ENCODE peak calls at places on chromosomes 6 and 20, in six cellular contexts. C is Caki2, P is progenitor cell of endocrine pancreas, O is uterus, Q is WTC11, E is occipital lobe. M is an unnamed sample.

GRCh38 chr6:107444277-107444676 is 15.1 kb downstream of the PDSS2 start:
- DNase-seq in C (no peak), Q (no peak), P (no peak), E (no peak), O (no peak), M (no peak)

GRCh38 chr6:8218861-8219260 is 116.5 kb upstream of the EEF1E1 start:
- DNase-seq in C (no peak), P (no peak), Q (no peak), O (no peak), E (no peak), M (no peak)

GRCh38 chr20:20782747-20783146 is 70.3 kb upstream of the RALGAPA2 start:
- DNase-seq in Q (no peak), E (no peak), O (no peak), P (no peak), C (no peak), M (no peak)

GRCh38 chr6:32432050-32432450 is 7.6 kb upstream of the HLA-DRA start:
- DNase-seq in O (no peak), Q (no peak), P (no peak), C (peak; percentile 22), E (no peak), M (no peak)

GRCh38 chr6:35483062-35483461 is 13.8 kb downstream of the TEAD3 start:
- DNase-seq in C (no peak), E (no peak), P (no peak), Q (no peak), O (no peak), M (no peak)

GRCh38 chr6:30793521-30794194 is 49.3 kb upstream of the IER3 start:
- DNase-seq in O (no peak), P (no peak), C (no peak), Q (no peak), E (no peak), M (no peak)

GRCh38 chr20:19867074-19867473 is 109.0 kb downstream of the RIN2 start:
- DNase-seq in Q (no peak), E (no peak), O (no peak), C (no peak), P (no peak), M (no peak)

GRCh38 chr20:35978041-35978513 is 9.7 kb downstream of the CNBD2 start:
- DNase-seq in Q (no peak), O (no peak), E (no peak), P (no peak), C (no peak), M (no peak)

GRCh38 chr6:45650527-45651135 is 272.9 kb upstream of the SUPT3H start:
- DNase-seq in O (no peak), C (peak; percentile 85), Q (no peak), E (no peak), P (no peak), M (peak; percentile 95)

GRCh38 chr20:35344354-35344837 is 52.2 kb upstream of the FAM83C start:
- DNase-seq in P (no peak), C (peak; percentile 26), E (no peak), O (peak; percentile 47), Q (no peak), M (no peak)

GRCh38 chr6:42010185-42010872 is 40.0 kb upstream of the TAF8 start:
- DNase-seq in E (no peak), O (no peak), C (peak; percentile 12), P (no peak), Q (peak; percentile 43), M (no peak)

GRCh38 chr6:139068846-139069245 is 40.3 kb downstream of the ABRACL start:
- DNase-seq in C (no peak), E (no peak), Q (no peak), O (no peak), P (no peak), M (no peak)

GRCh38 chr20:53003420-53003819 is 31.3 kb downstream of the TSHZ2 start:
- DNase-seq in Q (no peak), E (no peak), O (no peak), C (peak; percentile 96), P (no peak), M (peak; percentile 55)

GRCh38 chr20:44537993-44538392 is 16.1 kb upstream of the SERINC3 start:
- DNase-seq in Q (no peak), O (no peak), P (no peak), C (no peak), E (no peak), M (no peak)

GRCh38 chr20:16481977-16482376 is 91.3 kb downstream of the KIF16B start:
- DNase-seq in C (no peak), E (no peak), Q (no peak), P (no peak), O (no peak), M (no peak)